ENCODE peak calls at places on chromosomes 1 and 21, in five cellular contexts. Z is PC-3, M is uterus, F is endothelial cell of umbilical vein, G is AG10803. L is an unnamed sample.

GRCh38 chr1:98289296-98289695 is 368.5 kb upstream of the DPYD start:
- DNase-seq in M (no peak), F (no peak), Z (no peak), G (no peak), L (no peak)

GRCh38 chr1:216926681-216927080 is 203.5 kb upstream of the ESRRG start:
- DNase-seq in F (no peak), M (no peak), Z (no peak), G (no peak), L (no peak)

GRCh38 chr1:84855947-84856660 is 36.9 kb downstream of the LPAR3 start:
- DNase-seq in F (no peak), G (peak), M (no peak), Z (no peak), L (no peak)

GRCh38 chr1:68916227-68916853 is 419.5 kb upstream of the DEPDC1 start:
- DNase-seq in F (peak), G (peak), Z (peak), M (peak), L (no peak)

GRCh38 chr21:20802631-20803260 is 195.5 kb upstream of the NCAM2 start:
- DNase-seq in M (no peak), Z (no peak), F (no peak), G (no peak), L (no peak)

GRCh38 chr1:11428789-11429188 is 50.2 kb upstream of the DISP3 start:
- DNase-seq in M (no peak), G (no peak), F (no peak), Z (no peak), L (no peak)

GRCh38 chr1:151444791-151445177 is 14.5 kb downstream of the POGZ start:
- DNase-seq in Z (no peak), M (no peak), G (no peak), F (no peak), L (no peak)

GRCh38 chr1:206489980-206490534 is 17.3 kb upstream of the RASSF5 start:
- DNase-seq in M (peak), G (peak), F (peak), Z (peak), L (peak)

GRCh38 chr1:192201303-192201702 is 43.0 kb downstream of the RGS18 start:
- DNase-seq in G (no peak), M (no peak), Z (no peak), F (no peak), L (no peak)

GRCh38 chr1:4494558-4494957 is 159.9 kb upstream of the AJAP1 start:
- DNase-seq in F (no peak), Z (no peak), M (no peak), G (no peak), L (no peak)

GRCh38 chr21:20997308-20997632 is 939 bp upstream of the NCAM2 start:
- DNase-seq in Z (no peak), M (no peak), G (no peak), F (no peak), L (no peak)

GRCh38 chr1:170804419-170804818 is 130.9 kb upstream of the MROH9 start:
- DNase-seq in Z (no peak), F (no peak), M (no peak), G (no peak), L (no peak)

GRCh38 chr1:4694492-4694891 is 40.1 kb downstream of the AJAP1 start:
- DNase-seq in G (no peak), Z (no peak), M (no peak), F (no peak), L (no peak)

GRCh38 chr1:42966688-42967609 is 8.3 kb upstream of the SLC2A1 start:
- DNase-seq in G (peak), M (no peak), Z (peak), F (peak), L (no peak)

GRCh38 chr1:197614916-197615692 is 160.2 kb downstream of the DENND1B start:
- DNase-seq in M (no peak), F (peak), G (peak), Z (peak), L (no peak)

GRCh38 chr1:230807551-230808267 is 60.5 kb downstream of the CAPN9 start:
- DNase-seq in Z (no peak), G (no peak), F (no peak), M (no peak), L (no peak)

GRCh38 chr1:206000641-206001339 is 2.4 kb downstream of the RAB7B start:
- DNase-seq in F (no peak), Z (no peak), G (peak), M (no peak), L (no peak)

GRCh38 chr1:81151300-81151699 is 649.4 kb upstream of the ADGRL2 start:
- DNase-seq in M (no peak), Z (no peak), G (no peak), F (peak), L (no peak)

GRCh38 chr1:217402301-217402700 is 228.6 kb downstream of the GPATCH2 start:
- DNase-seq in Z (no peak), G (no peak), M (no peak), F (no peak), L (no peak)

DNA sequence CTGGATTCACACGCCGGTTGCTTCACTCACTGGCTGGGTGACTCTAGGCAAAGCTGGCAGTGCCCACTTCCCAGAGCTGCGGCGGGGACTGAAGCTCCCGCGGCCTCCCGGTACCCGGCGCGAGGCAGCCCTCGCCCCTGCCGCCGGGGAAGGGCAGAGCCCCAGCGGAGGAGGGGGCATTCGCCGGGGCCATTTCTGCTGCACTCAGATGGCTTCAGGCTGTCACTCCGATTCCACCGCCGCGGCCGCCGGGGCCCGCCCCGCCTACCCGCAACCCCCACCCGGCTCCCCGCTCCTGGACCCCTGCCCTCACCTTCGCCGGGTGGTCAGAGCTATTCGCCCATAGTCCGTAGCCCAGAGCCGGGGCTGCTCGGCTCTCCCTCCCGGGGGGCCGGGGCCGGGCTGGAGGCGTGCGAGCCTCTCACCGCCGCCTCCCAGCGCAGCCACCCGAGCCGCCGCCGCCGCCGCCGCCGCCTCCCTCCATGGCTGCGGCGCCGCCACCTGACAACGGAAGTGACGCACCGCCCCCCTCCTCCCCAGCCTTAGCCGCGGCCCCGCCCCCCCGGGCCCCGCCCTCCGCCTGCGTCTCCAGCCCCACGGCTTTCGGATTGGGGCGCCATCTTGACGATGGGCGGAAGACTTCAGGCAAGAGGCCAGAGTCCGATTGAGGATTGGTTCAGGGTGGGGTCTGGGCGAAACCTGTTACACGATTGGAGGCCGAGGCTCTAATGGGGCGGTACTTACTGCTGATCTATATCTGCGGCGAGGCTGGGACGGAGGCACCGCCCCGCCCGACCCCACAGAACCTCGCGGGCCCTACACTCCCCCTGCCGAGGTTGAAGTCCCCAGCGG is at the start of gene STK40:
- DNase-seq in G (peak), Z (peak), M (peak), F (peak), L (peak)
- H3K4me3 ChIP-seq in G (peak), Z (peak), M (peak), F (peak), L (peak)

GRCh38 chr1:19648689-19649088 is 4.6 kb downstream of the NBL1 start:
- DNase-seq in M (no peak), G (peak), Z (peak), F (no peak), L (no peak)
- TF ChIP-seq CTCF in M (peak), G (peak), Z (no peak), F (no peak), L (no peak)

GRCh38 chr1:32247983-32248889 is 1.2 kb downstream of the FAM167B start:
- DNase-seq in Z (peak), F (peak), M (peak), G (peak), L (peak)
- H3K4me3 ChIP-seq in Z (peak), F (no peak), M (no peak), G (no peak), L (peak)

GRCh38 chr1:204206121-204206520 is 7.7 kb downstream of the GOLT1A start:
- DNase-seq in G (peak), M (no peak), F (peak), Z (peak), L (no peak)
- TF ChIP-seq CTCF in G (peak), M (no peak), F (peak), Z (peak), L (no peak)

DNA sequence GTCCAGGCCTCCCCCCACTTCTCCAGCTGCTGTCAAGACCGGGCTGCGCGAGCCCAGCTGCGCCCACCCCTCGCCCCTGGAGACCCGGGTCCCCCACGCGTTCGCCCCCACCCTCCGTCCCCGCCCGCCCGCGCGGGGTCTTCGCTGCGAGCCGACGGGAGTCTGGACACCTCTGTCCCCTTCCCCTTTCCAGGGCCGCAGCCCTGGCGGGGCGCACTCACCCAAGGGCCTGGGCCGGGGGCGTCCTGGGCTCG is 197 bp downstream of the RAP1GAP start:
- DNase-seq in F (no peak), M (no peak), Z (no peak), G (no peak), L (no peak)
- H3K4me3 ChIP-seq in F (peak), M (peak), Z (peak), G (no peak), L (peak)